ENCODE peak calls at places on chromosomes 4 and X, in nine cellular contexts. G is uterus; N is stomach; H is kidney; V is CMK; W is Calu3; Q is hypothalamus; F is anterior cingulate cortex; Y is effector CD4-positive, alpha-beta T cell. T is an unnamed sample.

GRCh38 chr4:39521253-39521908 is 5.9 kb downstream of the UGDH start:
- DNase-seq in G (no peak), N (no peak), H (no peak), V (no peak), W (no peak), Q (no peak), F (no peak), Y (no peak), T (no peak)

GRCh38 chr4:121243476-121243875 is 79.4 kb upstream of the TNIP3 start:
- DNase-seq in G (no peak), N (no peak), H (no peak), V (no peak), W (no peak), Q (no peak), F (no peak), Y (no peak), T (no peak)

GRCh38 chr4:32145987-32146386 is 1425.8 kb downstream of the PCDH7 start:
- DNase-seq in G (no peak), N (no peak), H (no peak), V (no peak), W (no peak), Q (no peak), F (no peak), Y (no peak), T (no peak)

GRCh38 chr4:2689825-2690700 is 66.1 kb downstream of the TNIP2 start:
- DNase-seq in G (no peak), N (no peak), H (no peak), V (no peak), W (no peak), Q (no peak), F (no peak), Y (no peak), T (no peak)

GRCh38 chr4:7355795-7356194 is 78.9 kb downstream of the PSAPL1 start:
- DNase-seq in G (no peak), N (no peak), H (peak), V (no peak), W (no peak), Q (no peak), F (no peak), Y (no peak), T (no peak)

GRCh38 chr4:110306363-110306762 is 107.9 kb upstream of the ELOVL6 start:
- DNase-seq in G (no peak), N (no peak), H (no peak), V (no peak), W (no peak), Q (no peak), F (no peak), Y (no peak), T (no peak)

GRCh38 chr4:157994863-157995262 is 178.0 kb downstream of the GASK1B start:
- DNase-seq in G (no peak), N (no peak), H (no peak), V (no peak), W (no peak), Q (no peak), F (no peak), Y (no peak), T (no peak)

GRCh38 chr4:71270901-71271300 is 67.9 kb upstream of the SLC4A4 start:
- DNase-seq in G (no peak), N (peak), H (no peak), V (peak), W (peak), Q (no peak), F (no peak), Y (no peak), T (peak)

GRCh38 chr4:178415925-178416324 is 973.7 kb upstream of the AGA start:
- DNase-seq in G (no peak), N (no peak), H (peak), V (no peak), W (no peak), Q (no peak), F (no peak), Y (no peak), T (no peak)

GRCh38 chr4:144645621-144646522 is at the start of gene HHIP:
- DNase-seq in G (peak), N (peak), H (peak), V (no peak), W (peak), Q (peak), F (peak), Y (no peak), T (peak)

GRCh38 chr4:182904271-182904761 is 12.9 kb downstream of the DCTD start:
- DNase-seq in G (no peak), N (no peak), H (no peak), V (no peak), W (no peak), Q (no peak), F (no peak), Y (no peak), T (no peak)

GRCh38 chrX:153491351-153492152 is 3.2 kb upstream of the BGN start:
- DNase-seq in G (no peak), N (no peak), H (no peak), V (no peak), W (no peak), Q (no peak), F (no peak), Y (no peak), T (peak)

GRCh38 chrX:12210921-12211320 is 72.6 kb downstream of the FRMPD4 start:
- DNase-seq in G (no peak), N (no peak), H (no peak), V (no peak), W (no peak), Q (no peak), F (no peak), Y (no peak), T (no peak)

T was measured in SJCRH30.